ENCODE peak calls at places on chromosomes 16 and 17, in four cellular contexts. One of them, this sample, is unnamed.

GRCh38 chr16:30000768-30001631 is 5.0 kb downstream of the INO80E start:
- DNase-seq in SK-N-SH: no peak
- DNase-seq in HepG2: no peak
- DNase-seq in K562: no peak
- DNase-seq in this sample: peak

GRCh38 chr17:67700720-67701119 is 17.0 kb upstream of the NOL11 start:
- DNase-seq in SK-N-SH: no peak
- DNase-seq in K562: no peak
- DNase-seq in HepG2: no peak
- DNase-seq in this sample: no peak

GRCh38 chr16:19295393-19295792 is 9.9 kb downstream of the CLEC19A start:
- DNase-seq in K562: no peak
- DNase-seq in SK-N-SH: no peak
- DNase-seq in HepG2: no peak
- DNase-seq in this sample: no peak

GRCh38 chr17:8643855-8644506 is 13.5 kb upstream of the MYH10 start:
- DNase-seq in K562: no peak
- DNase-seq in SK-N-SH: no peak
- DNase-seq in HepG2: peak
- DNase-seq in this sample: no peak

GRCh38 chr17:8940866-8941471 is 24.5 kb downstream of the PIK3R5 start:
- DNase-seq in K562: no peak
- DNase-seq in SK-N-SH: no peak
- DNase-seq in HepG2: no peak
- DNase-seq in this sample: no peak

GRCh38 chr16:56414366-56414765 is 11.0 kb downstream of the AMFR start:
- DNase-seq in SK-N-SH: no peak
- DNase-seq in K562: peak
- DNase-seq in HepG2: no peak
- DNase-seq in this sample: no peak

GRCh38 chr17:6290488-6291196 is 144.3 kb downstream of the AIPL1 start:
- DNase-seq in SK-N-SH: no peak
- DNase-seq in HepG2: no peak
- DNase-seq in K562: no peak
- DNase-seq in this sample: no peak

GRCh38 chr17:77494664-77495435 is 354.1 kb downstream of the SEC14L1 start:
- DNase-seq in SK-N-SH: peak
- DNase-seq in HepG2: peak
- DNase-seq in K562: peak
- DNase-seq in this sample: peak

GRCh38 chr16:57781741-57782606 is 20.3 kb downstream of the KIFC3 start:
- DNase-seq in K562: no peak
- DNase-seq in HepG2: peak
- DNase-seq in SK-N-SH: no peak
- DNase-seq in this sample: no peak

GRCh38 chr17:59671386-59671785 is 35.8 kb downstream of the PTRH2 start:
- DNase-seq in HepG2: no peak
- DNase-seq in K562: no peak
- DNase-seq in SK-N-SH: no peak
- DNase-seq in this sample: no peak

GRCh38 chr17:4327638-4328037 is 38.8 kb downstream of the UBE2G1 start:
- DNase-seq in K562: no peak
- DNase-seq in HepG2: no peak
- DNase-seq in SK-N-SH: no peak
- DNase-seq in this sample: no peak

GRCh38 chr17:63117431-63117830 is 151.4 kb downstream of the TANC2 start:
- DNase-seq in SK-N-SH: peak
- DNase-seq in HepG2: no peak
- DNase-seq in K562: no peak
- DNase-seq in this sample: no peak

GRCh38 chr16:31093132-31093703 is 1.4 kb downstream of the VKORC1 start:
- DNase-seq in K562: peak
- DNase-seq in SK-N-SH: peak
- DNase-seq in HepG2: peak
- DNase-seq in this sample: peak

GRCh38 chr16:57392694-57393093 is 11.9 kb upstream of the CCL17 start:
- DNase-seq in SK-N-SH: no peak
- DNase-seq in HepG2: no peak
- DNase-seq in K562: no peak
- DNase-seq in this sample: no peak

GRCh38 chr17:75105269-75106080 is 4.3 kb upstream of the ARMC7 start:
- DNase-seq in HepG2: peak
- DNase-seq in SK-N-SH: peak
- DNase-seq in K562: peak
- DNase-seq in this sample: peak

GRCh38 chr17:45267436-45268055 is 5.7 kb upstream of the SPATA32 start:
- DNase-seq in HepG2: no peak
- DNase-seq in SK-N-SH: no peak
- DNase-seq in K562: no peak
- DNase-seq in this sample: no peak

GRCh38 chr17:19644493-19645210 is 3.9 kb upstream of the ALDH3A2 start:
- DNase-seq in K562: no peak
- DNase-seq in HepG2: no peak
- DNase-seq in SK-N-SH: no peak
- DNase-seq in this sample: no peak

GRCh38 chr16:8571061-8571596 is 19.2 kb downstream of the TMEM114 start:
- DNase-seq in K562: no peak
- DNase-seq in SK-N-SH: no peak
- DNase-seq in HepG2: peak
- DNase-seq in this sample: no peak

GRCh38 chr16:56202036-56202435 is 10.7 kb downstream of the GNAO1 start:
- DNase-seq in SK-N-SH: no peak
- DNase-seq in K562: no peak
- DNase-seq in HepG2: no peak
- DNase-seq in this sample: no peak

GRCh38 chr16:89297870-89298545 is 80.5 kb downstream of the ZNF778 start:
- DNase-seq in HepG2: no peak
- DNase-seq in K562: no peak
- DNase-seq in SK-N-SH: no peak
- DNase-seq in this sample: no peak

GRCh38 chr16:3038256-3038655 is 1.5 kb upstream of the BICDL2 start:
- DNase-seq in HepG2: peak
- DNase-seq in SK-N-SH: peak
- DNase-seq in K562: no peak
- DNase-seq in this sample: peak

GRCh38 chr17:77420804-77421634 is 280.2 kb downstream of the SEC14L1 start:
- DNase-seq in SK-N-SH: peak
- DNase-seq in K562: peak
- DNase-seq in HepG2: no peak
- DNase-seq in this sample: peak

GRCh38 chr17:29620779-29621500 is 1.8 kb downstream of the CORO6 start:
- DNase-seq in K562: no peak
- DNase-seq in HepG2: no peak
- DNase-seq in SK-N-SH: no peak
- DNase-seq in this sample: no peak

GRCh38 chr16:71808593-71809449 is at the start of gene AP1G1:
- DNase-seq in HepG2: peak
- DNase-seq in K562: peak
- DNase-seq in SK-N-SH: peak
- DNase-seq in this sample: peak

GRCh38 chr16:74168445-74168844 is 128.2 kb upstream of the PSMD7 start:
- DNase-seq in SK-N-SH: no peak
- DNase-seq in HepG2: no peak
- DNase-seq in K562: no peak
- DNase-seq in this sample: no peak

GRCh38 chr17:3695723-3696411 is at the start of gene P2RX5:
- DNase-seq in K562: peak
- DNase-seq in HepG2: no peak
- DNase-seq in SK-N-SH: peak
- DNase-seq in this sample: peak

GRCh38 chr16:2698996-2699750 is 16.9 kb downstream of the KCTD5 start:
- DNase-seq in K562: no peak
- DNase-seq in SK-N-SH: no peak
- DNase-seq in HepG2: no peak
- DNase-seq in this sample: no peak

GRCh38 chr16:67943619-67944503 is at the start of gene LCAT:
- DNase-seq in K562: peak
- DNase-seq in SK-N-SH: no peak
- DNase-seq in HepG2: peak
- DNase-seq in this sample: no peak

GRCh38 chr16:71628810-71629209 is 2.8 kb downstream of the MARVELD3 start:
- DNase-seq in K562: no peak
- DNase-seq in SK-N-SH: no peak
- DNase-seq in HepG2: no peak
- DNase-seq in this sample: no peak

GRCh38 chr17:34527908-34528470 is 51.4 kb upstream of the TMEM132E start:
- DNase-seq in K562: peak
- DNase-seq in HepG2: no peak
- DNase-seq in SK-N-SH: peak
- DNase-seq in this sample: peak

GRCh38 chr17:35257080-35257701 is 14.3 kb downstream of the SLFN5 start:
- DNase-seq in SK-N-SH: no peak
- DNase-seq in K562: no peak
- DNase-seq in HepG2: peak
- DNase-seq in this sample: no peak

GRCh38 chr16:4814542-4815173 is 12.2 kb upstream of the ROGDI start:
- DNase-seq in HepG2: no peak
- DNase-seq in SK-N-SH: no peak
- DNase-seq in K562: peak
- DNase-seq in this sample: no peak

GRCh38 chr16:84985079-84986065 is 26.0 kb downstream of the ZDHHC7 start:
- DNase-seq in SK-N-SH: no peak
- DNase-seq in HepG2: no peak
- DNase-seq in K562: no peak
- DNase-seq in this sample: no peak

GRCh38 chr16:56353054-56353921 is 72.1 kb downstream of the AMFR start:
- DNase-seq in HepG2: no peak
- DNase-seq in SK-N-SH: no peak
- DNase-seq in K562: no peak
- DNase-seq in this sample: peak

GRCh38 chr16:75727221-75727620 is 931 bp upstream of the CPHXL start:
- DNase-seq in SK-N-SH: no peak
- DNase-seq in HepG2: peak
- DNase-seq in K562: no peak
- DNase-seq in this sample: no peak

DNA sequence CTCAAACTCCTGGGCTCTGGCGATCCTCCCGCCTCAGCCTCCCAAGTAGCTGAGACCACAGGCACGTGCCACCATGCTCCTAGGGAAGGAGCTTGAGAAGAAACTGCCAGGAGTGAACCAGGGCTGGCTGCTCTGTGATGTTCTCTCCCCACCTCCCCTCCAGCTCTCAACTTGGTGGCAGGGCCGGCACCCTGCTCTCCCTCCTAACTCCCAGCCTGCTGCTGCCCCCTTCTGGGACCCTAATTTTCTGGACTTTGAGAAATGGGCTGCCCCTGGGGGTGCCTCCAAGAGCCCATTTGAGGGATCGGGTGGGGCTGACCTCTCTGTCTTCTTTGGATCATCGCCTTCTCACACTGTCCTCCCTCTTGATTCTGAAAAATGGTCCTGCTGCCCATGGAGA is 14.9 kb upstream of the STAT3 start:
- DNase-seq in SK-N-SH: peak
- DNase-seq in HepG2: no peak
- DNase-seq in K562: peak
- DNase-seq in this sample: peak
- TF ChIP-seq FOXJ3 in SK-N-SH: no peak
- TF ChIP-seq FOXJ3 in HepG2: no peak
- TF ChIP-seq FOXJ3 in K562: no peak
- TF ChIP-seq FOXJ3 in this sample: no peak

DNA sequence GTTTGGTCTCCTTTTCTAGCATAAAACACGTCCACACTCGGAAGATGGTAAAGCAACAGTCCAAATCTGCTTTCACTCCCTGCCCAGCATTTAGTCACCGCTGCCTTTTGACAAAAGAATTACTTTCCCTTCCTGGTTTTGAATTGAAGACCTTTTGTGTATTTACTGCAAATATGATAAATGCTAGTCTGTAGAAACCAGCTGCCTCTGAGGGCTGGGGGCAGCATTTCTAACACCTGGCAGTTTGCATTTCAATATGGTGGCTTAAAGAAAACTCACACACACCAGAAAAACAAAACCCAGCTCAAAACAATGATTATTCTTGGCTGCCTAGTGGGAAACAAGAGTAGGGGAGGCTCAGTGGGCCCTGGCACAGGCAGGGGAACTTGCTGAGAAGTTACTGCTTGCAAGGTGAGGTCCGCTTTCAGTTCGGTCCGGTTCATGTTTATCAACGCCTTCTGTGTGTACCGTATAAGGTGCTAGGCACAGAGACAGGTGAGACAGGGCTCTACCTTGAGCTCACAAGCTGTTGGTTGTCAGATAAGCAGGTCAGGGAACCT is 57.0 kb downstream of the MSI2 start:
- DNase-seq in K562: no peak
- DNase-seq in HepG2: no peak
- DNase-seq in SK-N-SH: no peak
- DNase-seq in this sample: no peak
- TF ChIP-seq FOXJ3 in K562: no peak
- TF ChIP-seq FOXJ3 in HepG2: no peak
- TF ChIP-seq FOXJ3 in SK-N-SH: no peak
- TF ChIP-seq FOXJ3 in this sample: no peak

DNA sequence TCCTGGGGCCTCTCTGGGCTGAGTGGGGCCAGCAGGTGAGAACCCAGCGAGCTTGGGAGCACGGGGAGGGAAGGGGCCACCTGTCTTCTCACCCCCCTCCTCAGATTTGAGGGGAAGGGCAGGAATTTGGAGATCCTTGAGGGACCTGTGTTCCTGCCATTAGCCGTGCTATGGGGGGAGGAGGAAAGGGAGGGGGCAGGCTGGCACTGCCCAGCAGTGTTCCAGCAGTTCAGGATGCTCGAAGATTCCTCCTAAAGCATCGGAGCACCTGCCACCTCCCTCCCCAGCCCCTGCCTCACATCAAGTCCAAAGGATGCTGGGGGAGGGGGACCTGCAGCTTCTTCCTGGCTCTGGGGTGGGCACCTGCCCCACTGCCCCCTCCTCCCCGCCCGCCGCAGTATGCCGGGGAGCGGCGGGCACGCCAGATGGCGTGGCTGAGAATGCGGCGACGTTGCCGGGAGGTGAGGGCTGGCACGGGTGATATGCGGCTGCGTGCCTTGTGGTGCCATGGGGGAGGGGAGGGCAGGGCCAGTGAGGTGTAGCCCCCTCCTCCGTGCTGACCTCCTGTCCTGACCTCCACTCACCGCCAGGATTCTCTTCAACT is 4.7 kb upstream of the NEUROD2 start:
- DNase-seq in SK-N-SH: no peak
- DNase-seq in K562: no peak
- DNase-seq in HepG2: no peak
- DNase-seq in this sample: no peak
- TF ChIP-seq FOXJ3 in SK-N-SH: no peak
- TF ChIP-seq FOXJ3 in K562: no peak
- TF ChIP-seq FOXJ3 in HepG2: no peak
- TF ChIP-seq FOXJ3 in this sample: no peak

GRCh38 chr17:79438936-79439335 is 171.9 kb downstream of the RBFOX3 start:
- DNase-seq in SK-N-SH: no peak
- DNase-seq in HepG2: no peak
- DNase-seq in K562: no peak
- DNase-seq in this sample: no peak
- TF ChIP-seq FOXJ3 in SK-N-SH: no peak
- TF ChIP-seq FOXJ3 in HepG2: no peak
- TF ChIP-seq FOXJ3 in K562: no peak
- TF ChIP-seq FOXJ3 in this sample: no peak

GRCh38 chr17:42023524-42024349 is 3.8 kb downstream of the NKIRAS2 start:
- DNase-seq in K562: peak
- DNase-seq in SK-N-SH: no peak
- DNase-seq in HepG2: no peak
- DNase-seq in this sample: no peak
- TF ChIP-seq FOXJ3 in K562: no peak
- TF ChIP-seq FOXJ3 in SK-N-SH: no peak
- TF ChIP-seq FOXJ3 in HepG2: no peak
- TF ChIP-seq FOXJ3 in this sample: no peak

This sample was measured in WTC11.